ENCODE peak calls at places on chromosomes 4 and X, in four cellular contexts. One of them, this sample, is unnamed.

GRCh38 chrX:65920620-65921019 is 119.3 kb downstream of the VSIG4 start:
- DNase-seq in gastrocnemius medialis: no peak
- DNase-seq in stomach: no peak
- DNase-seq in uterus: no peak
- DNase-seq in this sample: no peak

GRCh38 chr4:81789741-81790402 is 318.2 kb upstream of the RASGEF1B start:
- DNase-seq in gastrocnemius medialis: no peak
- DNase-seq in stomach: no peak
- DNase-seq in uterus: no peak
- DNase-seq in this sample: no peak

GRCh38 chrX:126655061-126655460 is 102.4 kb upstream of the DCAF12L1 start:
- DNase-seq in gastrocnemius medialis: no peak
- DNase-seq in stomach: no peak
- DNase-seq in uterus: no peak
- DNase-seq in this sample: no peak

GRCh38 chr4:74009307-74009706 is 10.8 kb upstream of the CXCL5 start:
- DNase-seq in gastrocnemius medialis: no peak
- DNase-seq in stomach: no peak
- DNase-seq in uterus: no peak
- DNase-seq in this sample: no peak

GRCh38 chrX:44621088-44621487 is 78.4 kb upstream of the FUNDC1 start:
- DNase-seq in gastrocnemius medialis: no peak
- DNase-seq in stomach: no peak
- DNase-seq in uterus: no peak
- DNase-seq in this sample: no peak

GRCh38 chrX:111164728-111165127 is 68.7 kb downstream of the PAK3 start:
- DNase-seq in gastrocnemius medialis: no peak
- DNase-seq in stomach: no peak
- DNase-seq in uterus: no peak
- DNase-seq in this sample: peak

GRCh38 chrX:18995216-18995615 is 11.3 kb upstream of the PHKA2 start:
- DNase-seq in gastrocnemius medialis: no peak
- DNase-seq in stomach: no peak
- DNase-seq in uterus: no peak
- DNase-seq in this sample: no peak

GRCh38 chrX:41189156-41189555 is 103.9 kb downstream of the USP9X start:
- DNase-seq in gastrocnemius medialis: no peak
- DNase-seq in stomach: no peak
- DNase-seq in uterus: no peak
- DNase-seq in this sample: no peak

GRCh38 chr4:180926277-180926676 is 1316.9 kb upstream of the TENM3 start:
- DNase-seq in gastrocnemius medialis: no peak
- DNase-seq in stomach: no peak
- DNase-seq in uterus: no peak
- DNase-seq in this sample: no peak

GRCh38 chr4:6606465-6607235 is 31.7 kb downstream of the MAN2B2 start:
- DNase-seq in gastrocnemius medialis: no peak
- DNase-seq in stomach: no peak
- DNase-seq in uterus: no peak
- DNase-seq in this sample: no peak

GRCh38 chr4:7198440-7199128 is 6.2 kb downstream of the SORCS2 start:
- DNase-seq in gastrocnemius medialis: no peak
- DNase-seq in stomach: no peak
- DNase-seq in uterus: peak
- DNase-seq in this sample: peak

GRCh38 chrX:64230123-64230970 is at the start of gene ASB12:
- DNase-seq in gastrocnemius medialis: peak
- DNase-seq in stomach: no peak
- DNase-seq in uterus: no peak
- DNase-seq in this sample: no peak

GRCh38 chr4:19014594-19014993 is 993.0 kb upstream of the LCORL start:
- DNase-seq in gastrocnemius medialis: no peak
- DNase-seq in stomach: no peak
- DNase-seq in uterus: no peak
- DNase-seq in this sample: no peak

GRCh38 chrX:155020591-155020990 is 1.9 kb downstream of the F8 start:
- DNase-seq in gastrocnemius medialis: no peak
- DNase-seq in stomach: no peak
- DNase-seq in uterus: no peak
- DNase-seq in this sample: no peak

GRCh38 chr4:188941524-188942109 is 802.4 kb downstream of the TRIML1 start:
- DNase-seq in gastrocnemius medialis: no peak
- DNase-seq in stomach: no peak
- DNase-seq in uterus: no peak
- DNase-seq in this sample: no peak

GRCh38 chr4:8340721-8341680 is 71.4 kb downstream of the HTRA3 start:
- DNase-seq in gastrocnemius medialis: peak
- DNase-seq in stomach: peak
- DNase-seq in uterus: peak
- DNase-seq in this sample: peak

GRCh38 chr4:54837576-54838140 is 179.9 kb downstream of the KIT start:
- DNase-seq in gastrocnemius medialis: no peak
- DNase-seq in stomach: no peak
- DNase-seq in uterus: no peak
- DNase-seq in this sample: no peak

GRCh38 chr4:123291329-123291728 is 105.3 kb upstream of the SPRY1 start:
- DNase-seq in gastrocnemius medialis: no peak
- DNase-seq in stomach: no peak
- DNase-seq in uterus: no peak
- DNase-seq in this sample: no peak

GRCh38 chr4:26885912-26886274 is 25.3 kb downstream of the STIM2 start:
- DNase-seq in gastrocnemius medialis: peak
- DNase-seq in stomach: no peak
- DNase-seq in uterus: no peak
- DNase-seq in this sample: no peak

GRCh38 chrX:130716822-130717405 is 186.1 kb downstream of the ENOX2 start:
- DNase-seq in gastrocnemius medialis: no peak
- DNase-seq in stomach: no peak
- DNase-seq in uterus: no peak
- DNase-seq in this sample: no peak

GRCh38 chrX:13248867-13249521 is 70.9 kb downstream of the ATXN3L start:
- DNase-seq in gastrocnemius medialis: no peak
- DNase-seq in stomach: no peak
- DNase-seq in uterus: no peak
- DNase-seq in this sample: no peak

GRCh38 chr4:48699470-48699869 is 80.6 kb downstream of the FRYL start:
- DNase-seq in gastrocnemius medialis: no peak
- DNase-seq in stomach: no peak
- DNase-seq in uterus: no peak
- DNase-seq in this sample: no peak

GRCh38 chrX:137425273-137425902 is 140.5 kb upstream of the ZIC3 start:
- DNase-seq in gastrocnemius medialis: no peak
- DNase-seq in stomach: no peak
- DNase-seq in uterus: no peak
- DNase-seq in this sample: no peak

GRCh38 chrX:153735274-153735673 is 10.6 kb downstream of the ABCD1 start:
- DNase-seq in gastrocnemius medialis: no peak
- DNase-seq in stomach: no peak
- DNase-seq in uterus: no peak
- DNase-seq in this sample: no peak

GRCh38 chrX:131729295-131729694 is 185.4 kb downstream of the OR13H1 start:
- DNase-seq in gastrocnemius medialis: no peak
- DNase-seq in stomach: peak
- DNase-seq in uterus: peak
- DNase-seq in this sample: peak

GRCh38 chrX:69101655-69102251 is 63.5 kb downstream of the PJA1 start:
- DNase-seq in gastrocnemius medialis: no peak
- DNase-seq in stomach: no peak
- DNase-seq in uterus: no peak
- DNase-seq in this sample: no peak

GRCh38 chrX:42944381-42944998 is 166.5 kb upstream of the PPP1R2C start:
- DNase-seq in gastrocnemius medialis: no peak
- DNase-seq in stomach: no peak
- DNase-seq in uterus: no peak
- DNase-seq in this sample: no peak

GRCh38 chrX:46587753-46588171 is 14.2 kb downstream of the CHST7 start:
- DNase-seq in gastrocnemius medialis: no peak
- DNase-seq in stomach: no peak
- DNase-seq in uterus: no peak
- DNase-seq in this sample: no peak

GRCh38 chr4:121788896-121789295 is 12.2 kb upstream of the EXOSC9 start:
- DNase-seq in gastrocnemius medialis: no peak
- DNase-seq in stomach: no peak
- DNase-seq in uterus: no peak
- DNase-seq in this sample: no peak
- H3K27ac ChIP-seq in gastrocnemius medialis: no peak
- H3K27ac ChIP-seq in stomach: no peak
- H3K27ac ChIP-seq in uterus: no peak
- H3K27ac ChIP-seq in this sample: no peak

GRCh38 chr4:103019319-103020124 is at the start of gene SLC9B1:
- DNase-seq in gastrocnemius medialis: peak
- DNase-seq in stomach: peak
- DNase-seq in uterus: peak
- DNase-seq in this sample: peak
- TF ChIP-seq POLR2A in gastrocnemius medialis: peak
- TF ChIP-seq POLR2A in stomach: peak
- TF ChIP-seq POLR2A in uterus: peak
- TF ChIP-seq POLR2A in this sample: peak

GRCh38 chrX:49712577-49712976 is 16.8 kb upstream of the PAGE1 start:
- DNase-seq in gastrocnemius medialis: peak
- DNase-seq in stomach: no peak
- DNase-seq in uterus: no peak
- DNase-seq in this sample: no peak
- H3K27ac ChIP-seq in gastrocnemius medialis: peak
- H3K27ac ChIP-seq in stomach: no peak
- H3K27ac ChIP-seq in uterus: no peak
- H3K27ac ChIP-seq in this sample: no peak

GRCh38 chrX:67723580-67724351 is 179.9 kb downstream of the AR start:
- DNase-seq in gastrocnemius medialis: no peak
- DNase-seq in stomach: no peak
- DNase-seq in uterus: no peak
- DNase-seq in this sample: no peak

GRCh38 chrX:67720344-67720743 is 176.5 kb downstream of the AR start:
- DNase-seq in gastrocnemius medialis: no peak
- DNase-seq in stomach: no peak
- DNase-seq in uterus: peak
- DNase-seq in this sample: peak

GRCh38 chrX:67721321-67721720 is 177.5 kb downstream of the AR start:
- DNase-seq in gastrocnemius medialis: no peak
- DNase-seq in stomach: no peak
- DNase-seq in uterus: no peak
- DNase-seq in this sample: no peak

GRCh38 chrX:67717571-67717970 is 173.8 kb downstream of the AR start:
- DNase-seq in gastrocnemius medialis: no peak
- DNase-seq in stomach: no peak
- DNase-seq in uterus: no peak
- DNase-seq in this sample: no peak

DNA sequence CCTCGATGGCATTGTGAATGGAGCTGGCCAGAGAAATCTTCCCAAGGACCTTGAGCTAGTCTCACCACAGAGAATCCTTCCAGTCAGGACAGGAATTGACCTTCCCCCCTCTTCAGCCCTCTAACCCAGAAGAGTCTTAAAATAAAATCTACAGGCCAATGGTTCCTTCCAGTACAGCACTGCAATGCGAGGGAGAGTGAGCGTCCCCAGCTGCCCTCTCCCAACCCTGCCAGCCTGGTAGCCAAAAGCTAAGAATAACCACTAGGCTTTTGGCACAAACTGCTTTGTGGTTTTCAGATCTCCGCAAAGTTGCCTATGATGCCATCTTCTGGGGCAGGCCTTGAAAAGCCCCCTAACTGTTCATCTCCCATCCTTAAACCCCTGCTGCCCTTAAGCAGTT is 175.1 kb downstream of the AR start:
- DNase-seq in gastrocnemius medialis: no peak
- DNase-seq in stomach: no peak
- DNase-seq in uterus: no peak
- DNase-seq in this sample: no peak
- TF ChIP-seq POLR2A in gastrocnemius medialis: no peak
- TF ChIP-seq POLR2A in stomach: no peak
- TF ChIP-seq POLR2A in uterus: no peak
- TF ChIP-seq POLR2A in this sample: no peak

DNA sequence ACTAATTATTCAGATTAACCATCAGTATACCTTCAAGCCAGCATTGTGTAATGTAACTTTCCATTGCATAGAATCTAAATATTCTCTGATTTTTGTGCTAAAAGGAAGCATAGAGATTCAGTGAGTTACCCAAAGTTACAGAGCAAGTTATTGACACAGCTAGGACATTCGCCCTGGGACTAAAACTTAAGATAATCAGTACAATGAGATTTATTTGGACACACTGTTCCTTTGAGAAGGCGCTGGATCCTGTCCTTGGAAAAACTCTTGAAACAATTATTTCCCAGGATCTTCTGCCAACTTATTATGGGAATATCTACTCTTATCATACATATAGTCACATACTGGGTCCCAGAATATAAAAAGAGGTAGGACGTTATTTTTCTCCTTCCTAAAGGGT is 392.0 kb downstream of the UBE2NL start:
- DNase-seq in gastrocnemius medialis: no peak
- DNase-seq in stomach: no peak
- DNase-seq in uterus: no peak
- DNase-seq in this sample: no peak
- H3K27ac ChIP-seq in gastrocnemius medialis: no peak
- H3K27ac ChIP-seq in stomach: no peak
- H3K27ac ChIP-seq in uterus: no peak
- H3K27ac ChIP-seq in this sample: no peak

This sample was measured in testis.